ENCODE peak calls at places on chromosomes 4 and X, in eight cellular contexts. C is fibroblast of lung, G is GM23338, P is neuronal stem cell, O is hepatocyte, K is GM23248, V is PC-3, E is mesendoderm. N is an unnamed sample.

GRCh38 chrX:128310912-128311311 is 258.7 kb upstream of the ACTRT1 start:
- DNase-seq in V (no peak), O (no peak), E (no peak), C (no peak), G (no peak), P (no peak), K (no peak), N (no peak)

GRCh38 chr4:139266583-139267257 is 13.3 kb downstream of the MGARP start:
- DNase-seq in E (peak), P (no peak), G (peak), K (peak), C (peak), O (peak), V (no peak), N (peak)

GRCh38 chrX:155056877-155057792 is 13.8 kb downstream of the CMC4 start:
- DNase-seq in V (peak), P (peak), O (peak), G (peak), C (peak), E (peak), K (peak), N (peak)

GRCh38 chrX:2371026-2371778 is 129.6 kb downstream of the DHRSX start:
- DNase-seq in O (no peak), G (peak), K (no peak), C (peak), V (no peak), P (no peak), E (peak), N (peak)

GRCh38 chrX:57952320-57952678 is 42.0 kb upstream of the ZXDA start:
- DNase-seq in E (no peak), K (no peak), O (no peak), G (no peak), V (peak), P (no peak), C (no peak), N (no peak)

GRCh38 chrX:154056739-154057367 is 37.2 kb upstream of the IRAK1 start:
- DNase-seq in V (no peak), C (no peak), E (no peak), G (no peak), K (peak), O (peak), P (no peak), N (no peak)

GRCh38 chrX:53445977-53446376 is 11.8 kb upstream of the HSD17B10 start:
- DNase-seq in E (peak), P (no peak), O (peak), K (peak), G (peak), C (peak), V (peak), N (peak)

GRCh38 chr4:25283948-25284347 is 28.6 kb upstream of the ZCCHC4 start:
- DNase-seq in G (no peak), E (no peak), K (no peak), V (peak), P (no peak), C (no peak), O (no peak), N (no peak)

GRCh38 chrX:36986231-36986630 is 21.9 kb upstream of the FAM47C start:
- DNase-seq in O (no peak), C (no peak), V (no peak), K (no peak), G (no peak), P (no peak), E (no peak), N (no peak)

GRCh38 chrX:70422886-70423336 is at the start of gene GDPD2:
- DNase-seq in V (peak), C (peak), E (peak), O (peak), P (peak), K (no peak), G (peak), N (peak)

GRCh38 chrX:69152398-69152797 is 12.9 kb downstream of the PJA1 start:
- DNase-seq in K (peak), V (peak), E (no peak), O (no peak), G (no peak), P (no peak), C (no peak), N (no peak)

GRCh38 chr4:166174717-166175510 is 301.9 kb downstream of the TLL1 start:
- DNase-seq in P (no peak), E (no peak), V (peak), C (peak), O (no peak), G (no peak), K (no peak), N (no peak)

GRCh38 chr4:6751611-6752485 is 30.7 kb upstream of the KIAA0232 start:
- DNase-seq in P (no peak), C (no peak), G (no peak), K (no peak), V (peak), E (peak), O (no peak), N (no peak)

GRCh38 chrX:131975851-131976250 is 47.3 kb upstream of the STK26 start:
- DNase-seq in O (no peak), E (peak), G (no peak), K (no peak), P (no peak), C (no peak), V (no peak), N (no peak)

GRCh38 chr4:183905593-183906485 is 732 bp downstream of the STOX2 start:
- DNase-seq in C (peak), K (peak), V (peak), E (peak), O (peak), P (peak), G (peak), N (no peak)

GRCh38 chr4:176193126-176193525 is 2.3 kb downstream of the SPATA4 start:
- DNase-seq in V (peak), K (peak), E (no peak), G (no peak), P (no peak), O (no peak), C (peak), N (no peak)

GRCh38 chrX:130079824-130080406 is 30.4 kb downstream of the ELF4 start:
- DNase-seq in P (peak), E (peak), V (peak), O (peak), K (peak), G (peak), C (peak), N (peak)

GRCh38 chrX:31649176-31649575 is 577.3 kb upstream of the FTHL17 start:
- DNase-seq in C (no peak), G (no peak), P (no peak), O (no peak), K (no peak), V (no peak), E (no peak), N (no peak)

GRCh38 chr4:101199507-101200285 is 147.6 kb downstream of the PPP3CA start:
- DNase-seq in C (peak), E (no peak), G (no peak), P (no peak), K (peak), O (no peak), V (peak), N (no peak)

GRCh38 chr4:7683126-7683703 is 248.5 kb upstream of the PSAPL1 start:
- DNase-seq in V (no peak), O (no peak), K (no peak), C (no peak), P (no peak), E (no peak), G (no peak), N (no peak)

GRCh38 chr4:125744891-125745364 is 430.2 kb downstream of the FAT4 start:
- DNase-seq in C (no peak), V (no peak), K (no peak), G (no peak), E (no peak), P (no peak), O (no peak), N (no peak)

GRCh38 chr4:152500798-152501434 is 35.0 kb downstream of the FBXW7 start:
- DNase-seq in P (peak), E (peak), K (peak), C (peak), V (peak), O (peak), G (peak), N (peak)

GRCh38 chr4:165828928-165829327 is 44.1 kb upstream of the TLL1 start:
- DNase-seq in P (no peak), E (no peak), K (no peak), V (no peak), O (no peak), G (no peak), C (peak), N (no peak)

GRCh38 chr4:5751073-5751917 is 40.3 kb downstream of the EVC start:
- DNase-seq in V (no peak), K (peak), G (peak), O (peak), P (no peak), C (peak), E (no peak), N (no peak)

GRCh38 chrX:149512225-149512885 is 7.2 kb upstream of the IDS start:
- DNase-seq in C (peak), E (peak), P (peak), K (peak), V (peak), G (peak), O (peak), N (peak)

GRCh38 chr4:37936889-37937498 is 23.2 kb upstream of the PTTG2 start:
- DNase-seq in P (no peak), K (no peak), C (no peak), G (no peak), O (no peak), V (no peak), E (peak), N (no peak)

GRCh38 chr4:140645614-140646412 is 77.1 kb upstream of the UCP1 start:
- DNase-seq in C (peak), E (no peak), O (no peak), V (no peak), P (no peak), G (no peak), K (no peak), N (no peak)

DNA sequence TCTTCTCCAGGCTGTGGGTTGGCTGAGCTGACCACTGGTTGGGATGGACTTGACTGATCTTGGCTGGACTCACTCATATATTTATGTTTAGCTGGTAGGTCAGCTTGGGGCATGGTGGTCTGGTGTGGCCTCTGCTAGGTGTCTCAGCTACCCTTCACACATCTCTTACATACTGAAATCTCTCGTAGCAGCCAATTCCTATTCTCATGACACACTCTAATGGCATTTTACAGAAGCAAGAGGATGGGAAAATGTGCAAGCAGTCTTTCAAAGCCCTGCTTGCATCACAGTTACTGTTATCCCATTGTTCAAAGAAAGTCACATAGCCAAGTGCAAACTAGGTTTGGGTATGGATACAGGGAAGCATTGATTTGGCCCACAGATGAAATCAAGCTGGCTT is 55.5 kb upstream of the PCDH18 start:
- DNase-seq in O (no peak), G (no peak), E (no peak), C (peak), V (no peak), P (no peak), K (no peak), N (no peak)
- H3K4me2 ChIP-seq in O (no peak), G (no peak), E (no peak), C (no peak), V (no peak), P (no peak), K (no peak), N (no peak)

DNA sequence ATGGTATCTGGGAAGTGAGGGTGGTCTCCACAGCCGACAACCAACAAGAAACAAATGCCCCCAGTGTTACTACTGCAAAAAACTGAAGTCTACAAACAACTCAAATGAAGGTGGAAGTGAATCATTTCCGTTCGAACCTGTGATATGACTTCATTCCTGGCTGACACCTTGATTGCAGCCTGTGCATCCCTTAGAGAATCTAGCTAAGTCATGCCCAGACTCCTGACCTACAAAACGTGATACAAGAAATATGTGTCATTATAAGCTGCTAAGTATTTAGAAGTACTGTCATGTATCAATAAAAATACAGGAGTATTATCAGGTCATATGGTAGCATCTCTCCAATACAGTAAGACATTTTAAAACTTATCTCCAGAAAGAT is 959.7 kb upstream of the LCORL start:
- DNase-seq in O (no peak), P (no peak), E (no peak), G (no peak), V (peak), K (no peak), C (no peak), N (peak)
- H3K4me2 ChIP-seq in O (no peak), P (no peak), E (no peak), G (no peak), V (no peak), K (no peak), C (no peak), N (peak)

DNA sequence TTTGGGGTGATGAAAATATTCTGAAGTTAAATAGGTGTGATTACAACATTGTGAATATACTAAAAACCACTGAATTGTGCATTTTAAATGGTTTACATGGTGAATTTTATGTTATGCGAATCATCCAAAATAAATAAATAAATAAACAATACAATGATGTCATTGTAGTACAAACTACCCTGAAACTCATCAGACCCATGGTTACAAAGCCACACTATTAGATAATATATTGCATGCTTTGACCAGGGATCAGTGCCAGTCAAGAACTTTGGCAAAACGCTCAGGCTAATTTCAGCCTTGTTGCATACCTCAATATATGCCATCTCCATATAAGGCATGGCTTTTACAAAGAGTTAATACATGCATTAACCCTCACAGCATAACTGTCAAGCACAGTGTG is 45.5 kb upstream of the XIAP start:
- DNase-seq in E (no peak), V (peak), C (no peak), K (peak), O (no peak), G (no peak), P (no peak), N (no peak)
- H3K4me2 ChIP-seq in E (no peak), V (peak), C (no peak), K (no peak), O (no peak), G (no peak), P (no peak), N (no peak)

GRCh38 chr4:41057456-41057855 is 156.9 kb downstream of the APBB2 start:
- DNase-seq in O (no peak), K (peak), E (no peak), P (no peak), G (no peak), V (peak), C (peak), N (no peak)
- H3K4me2 ChIP-seq in O (no peak), K (peak), E (no peak), P (no peak), G (no peak), V (no peak), C (no peak), N (no peak)

GRCh38 chr4:111880116-111880515 is 265.1 kb upstream of the FAM241A start:
- DNase-seq in C (no peak), E (no peak), P (no peak), K (no peak), G (no peak), O (peak), V (no peak), N (no peak)
- H3K4me2 ChIP-seq in C (no peak), E (no peak), P (no peak), K (no peak), G (no peak), O (no peak), V (no peak), N (no peak)

DNA sequence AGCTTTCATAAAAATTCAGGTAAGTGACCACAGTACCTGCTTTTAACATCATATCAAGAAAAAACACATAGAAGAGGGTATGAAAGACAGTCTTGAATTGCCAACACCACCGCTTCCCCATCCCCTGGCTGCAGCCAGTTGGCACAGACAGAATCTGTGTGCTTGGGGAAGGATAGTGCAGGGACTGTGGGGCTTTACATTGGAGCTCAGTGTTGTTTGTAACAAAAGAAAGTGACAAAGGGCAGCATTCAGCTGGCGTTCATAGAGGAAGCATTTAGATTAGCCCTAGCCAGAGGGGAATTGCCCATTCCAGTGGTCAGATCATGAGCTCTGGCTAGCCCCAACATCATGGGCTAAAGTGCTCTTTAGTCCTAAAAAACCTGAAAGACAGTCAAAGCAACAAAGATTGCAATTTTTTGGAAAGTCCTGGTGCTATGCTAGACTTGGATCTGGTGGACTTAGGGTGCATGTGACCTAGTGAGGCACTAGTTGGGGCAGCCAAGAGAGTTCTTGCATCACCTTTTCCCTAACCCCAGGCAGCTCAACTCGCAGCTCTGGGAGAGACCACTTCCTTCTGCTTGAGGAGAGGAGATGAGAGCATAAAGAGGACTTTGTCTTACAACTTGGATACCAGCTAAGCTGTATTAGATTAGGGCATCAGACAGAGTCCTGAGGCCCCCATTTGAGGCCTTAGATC is 1602.4 kb upstream of the ADGRL3 start:
- DNase-seq in C (no peak), V (no peak), G (no peak), K (no peak), E (no peak), O (no peak), P (no peak), N (no peak)
- H3K4me2 ChIP-seq in C (no peak), V (no peak), G (no peak), K (no peak), E (no peak), O (no peak), P (no peak), N (no peak)

N was measured in Karpas-422.